ENCODE peak calls at places on chromosome 9, in seven cellular contexts. Z is K562, G is HepG2, O is GM12878, V is HCT116, M is SK-N-SH, Q is H1. R is an unnamed sample.

GRCh38 chr9:125700791-125701190 is 6.2 kb downstream of the MAPKAP1 start:
- DNase-seq in Z (no peak), G (no peak), O (peak), V (no peak), M (no peak), Q (no peak), R (no peak)

GRCh38 chr9:100555471-100555870 is 22.4 kb upstream of the CAVIN4 start:
- DNase-seq in Z (no peak), G (no peak), O (no peak), V (no peak), M (no peak), Q (no peak), R (no peak)

GRCh38 chr9:20074291-20074690 is 285.5 kb upstream of the SLC24A2 start:
- DNase-seq in Z (no peak), G (no peak), O (no peak), V (no peak), M (no peak), Q (no peak), R (no peak)

GRCh38 chr9:69671904-69672827 is at the start of gene APBA1:
- DNase-seq in Z (peak), G (no peak), O (no peak), V (no peak), M (peak), Q (no peak), R (peak)

GRCh38 chr9:134340475-134341186 is 14.4 kb downstream of the RXRA start:
- DNase-seq in Z (no peak), G (no peak), O (no peak), V (no peak), M (no peak), Q (no peak), R (no peak)

GRCh38 chr9:76904661-76905457 is 1.1 kb downstream of the PRUNE2 start:
- DNase-seq in Z (no peak), G (no peak), O (no peak), V (no peak), M (no peak), Q (no peak), R (no peak)

GRCh38 chr9:93260290-93261066 is 76.5 kb downstream of the WNK2 start:
- DNase-seq in Z (no peak), G (no peak), O (no peak), V (no peak), M (peak), Q (no peak), R (no peak)

GRCh38 chr9:115628426-115628825 is 510.5 kb upstream of the TNC start:
- DNase-seq in Z (no peak), G (no peak), O (no peak), V (no peak), M (no peak), Q (no peak), R (no peak)

GRCh38 chr9:11141357-11141756 is 528.6 kb upstream of the PTPRD start:
- DNase-seq in Z (no peak), G (no peak), O (no peak), V (no peak), M (no peak), Q (no peak), R (no peak)

GRCh38 chr9:89145086-89145485 is 33.5 kb downstream of the SHC3 start:
- DNase-seq in Z (no peak), G (no peak), O (no peak), V (no peak), M (no peak), Q (no peak), R (no peak)

GRCh38 chr9:114852050-114852594 is 46.3 kb upstream of the TNFSF15 start:
- DNase-seq in Z (no peak), G (no peak), O (no peak), V (no peak), M (no peak), Q (no peak), R (peak)

GRCh38 chr9:137739371-137739915 is 120.6 kb downstream of the EHMT1 start:
- DNase-seq in Z (no peak), G (no peak), O (no peak), V (no peak), M (peak), Q (no peak), R (no peak)

GRCh38 chr9:137742698-137743097 is 123.9 kb downstream of the EHMT1 start:
- DNase-seq in Z (no peak), G (no peak), O (no peak), V (no peak), M (peak), Q (no peak), R (no peak)

GRCh38 chr9:137741330-137741729 is 122.5 kb downstream of the EHMT1 start:
- DNase-seq in Z (no peak), G (no peak), O (no peak), V (no peak), M (no peak), Q (no peak), R (no peak)

GRCh38 chr9:137743695-137744094 is 124.9 kb downstream of the EHMT1 start:
- DNase-seq in Z (no peak), G (no peak), O (no peak), V (no peak), M (no peak), Q (no peak), R (no peak)

GRCh38 chr9:137740311-137740710 is 121.5 kb downstream of the EHMT1 start:
- DNase-seq in Z (no peak), G (no peak), O (no peak), V (no peak), M (peak), Q (no peak), R (no peak)
- TF ChIP-seq JUND in Z (no peak), G (no peak), O (no peak), V (no peak), M (no peak), Q (no peak), R (no peak)

GRCh38 chr9:132670816-132671371 is 630 bp downstream of the GTF3C4 start:
- DNase-seq in Z (peak), G (no peak), O (no peak), V (no peak), M (peak), Q (no peak), R (peak)
- TF ChIP-seq JUND in Z (no peak), G (no peak), O (no peak), V (no peak), M (no peak), Q (no peak), R (no peak)

DNA sequence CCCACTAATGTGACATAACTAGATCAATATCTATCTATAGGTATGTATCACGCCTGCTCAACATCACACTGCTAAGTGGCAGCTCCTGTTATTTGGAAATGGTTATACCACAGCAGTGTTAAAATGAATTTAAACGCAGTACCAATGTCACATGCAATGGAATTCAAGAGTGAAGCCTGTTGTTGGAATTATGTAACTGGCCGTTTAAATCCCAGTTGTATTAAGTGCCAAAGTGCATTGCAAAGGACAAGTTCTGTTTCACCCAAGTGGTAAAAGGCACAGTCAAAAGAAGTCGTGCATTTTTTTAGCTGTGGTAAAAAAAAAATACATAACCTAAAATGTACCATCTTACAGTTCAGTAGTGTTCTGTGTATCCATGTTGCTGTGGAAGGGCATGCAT is 4.3 kb downstream of the NTRK2 start:
- DNase-seq in Z (no peak), G (no peak), O (no peak), V (no peak), M (no peak), Q (no peak), R (no peak)
- TF ChIP-seq JUND in Z (no peak), G (no peak), O (no peak), V (no peak), M (no peak), Q (no peak), R (no peak)

GRCh38 chr9:87206064-87206661 is 258.9 kb upstream of the GAS1 start:
- DNase-seq in Z (no peak), G (no peak), O (no peak), V (no peak), M (no peak), Q (no peak), R (no peak)
- TF ChIP-seq JUND in Z (no peak), G (no peak), O (no peak), V (no peak), M (peak), Q (no peak), R (no peak)

R was measured in T47D.